ENCODE peak calls at places on chromosomes 1 and 21, in eight cellular contexts. J, D, S, W, C, R, K and B are unnamed samples.

GRCh38 chr1:3663999-3664699 is 11.8 kb downstream of the TP73 start:
- DNase-seq in K (no peak), C (no peak), S (no peak), J (no peak), D (no peak), R (no peak), W (peak; percentile 7), B (no peak)

GRCh38 chr1:1703796-1704195 is 11.2 kb upstream of the SLC35E2B start:
- DNase-seq in S (no peak), J (no peak), D (no peak), W (no peak), C (no peak), R (no peak), K (no peak), B (no peak)

GRCh38 chr1:160834945-160835565 is 27.6 kb downstream of the CD244 start:
- DNase-seq in W (peak; percentile 28), R (peak; percentile 39), K (no peak), D (no peak), J (peak; percentile 49), C (peak; percentile 44), S (peak; percentile 71), B (peak; percentile 58)

GRCh38 chr1:20932437-20932977 is 145.4 kb upstream of the HP1BP3 start:
- DNase-seq in S (no peak), J (no peak), D (no peak), C (peak; percentile 52), K (no peak), W (no peak), R (no peak), B (no peak)

GRCh38 chr1:12464627-12465056 is 153.4 kb downstream of the DHRS3 start:
- DNase-seq in S (no peak), W (no peak), C (no peak), J (no peak), D (no peak), R (peak; percentile 86), K (no peak), B (no peak)

GRCh38 chr1:41861509-41862410 is 57.0 kb downstream of the HIVEP3 start:
- DNase-seq in D (no peak), W (no peak), C (no peak), K (no peak), S (peak; percentile 39), J (no peak), R (no peak), B (no peak)

GRCh38 chr1:78831731-78832360 is 174.7 kb downstream of the ADGRL4 start:
- DNase-seq in D (no peak), S (no peak), R (peak; percentile 87), K (no peak), J (no peak), C (no peak), W (no peak), B (no peak)

GRCh38 chr1:10966233-10966632 is 46.2 kb upstream of the TARDBP start:
- DNase-seq in D (no peak), R (no peak), C (no peak), K (no peak), W (no peak), S (no peak), J (no peak), B (no peak)

GRCh38 chr1:10415211-10415930 is 14.9 kb upstream of the CENPS start:
- DNase-seq in R (peak; percentile 26), S (peak; percentile 47), K (no peak), D (no peak), J (no peak), C (no peak), W (peak; percentile 15), B (no peak)

GRCh38 chr21:31203371-31204054 is 140.5 kb downstream of the TIAM1 start:
- DNase-seq in R (no peak), W (no peak), D (no peak), C (no peak), J (no peak), S (no peak), K (no peak), B (no peak)